ENCODE peak calls at places on chromosomes 4 and X, in four cellular contexts. S is KG1, X is cerebellum, G is choroid plexus epithelial cell. Q is an unnamed sample.

GRCh38 chrX:39896951-39897740 is 200.6 kb downstream of the BCOR start:
- DNase-seq in X (no peak), S (no peak), G (peak), Q (no peak)

GRCh38 chr4:2449051-2449450 is 19.9 kb upstream of the RNF4 start:
- DNase-seq in X (no peak), S (no peak), G (no peak), Q (no peak)

GRCh38 chr4:77076889-77077635 is 1.3 kb upstream of the CCNI start:
- DNase-seq in S (no peak), G (no peak), X (no peak), Q (no peak)

GRCh38 chr4:150990993-150991392 is 24.1 kb downstream of the LRBA start:
- DNase-seq in G (no peak), X (no peak), S (no peak), Q (no peak)

GRCh38 chr4:24196785-24197184 is 306.9 kb upstream of the PPARGC1A start:
- DNase-seq in G (no peak), S (no peak), X (no peak), Q (no peak)

GRCh38 chrX:75786290-75786689 is 1.2 kb upstream of the MAGEE2 start:
- DNase-seq in G (no peak), S (no peak), X (no peak), Q (no peak)

GRCh38 chr4:128060130-128060619 is 937 bp upstream of the LARP1B start:
- DNase-seq in S (peak), X (no peak), G (peak), Q (no peak)

GRCh38 chr4:7021930-7022658 is 21.1 kb upstream of the TADA2B start:
- DNase-seq in G (peak), S (no peak), X (no peak), Q (no peak)

GRCh38 chrX:153524234-153524633 is 6.8 kb downstream of the ATP2B3 start:
- DNase-seq in X (no peak), S (no peak), G (no peak), Q (no peak)

GRCh38 chrX:40573763-40574162 is 7.0 kb upstream of the ATP6AP2 start:
- DNase-seq in G (peak), X (no peak), S (no peak), Q (no peak)

GRCh38 chr4:114296126-114296525 is 302.5 kb upstream of the UGT8 start:
- DNase-seq in S (no peak), X (no peak), G (no peak), Q (no peak)

Q was measured in NCI-H446.